ENCODE peak calls at places on chromosomes 7 and 10, in five cellular contexts. One of them, this sample, is unnamed.

GRCh38 chr7:107564553-107565298 is 955 bp downstream of the DUS4L start:
- DNase-seq in colonic mucosa: no peak
- DNase-seq in PC-9: peak
- DNase-seq in hepatocyte: no peak
- DNase-seq in psoas muscle: no peak
- DNase-seq in this sample: no peak

GRCh38 chr7:129990403-129991192 is 37.8 kb upstream of the UBE2H start:
- DNase-seq in colonic mucosa: no peak
- DNase-seq in PC-9: no peak
- DNase-seq in hepatocyte: no peak
- DNase-seq in psoas muscle: no peak
- DNase-seq in this sample: no peak

GRCh38 chr7:151233111-151233701 is 923 bp downstream of the CHPF2 start:
- DNase-seq in colonic mucosa: no peak
- DNase-seq in PC-9: peak
- DNase-seq in hepatocyte: peak
- DNase-seq in psoas muscle: peak
- DNase-seq in this sample: peak

GRCh38 chr10:93542358-93542791 is 24.1 kb upstream of the FFAR4 start:
- DNase-seq in colonic mucosa: peak
- DNase-seq in PC-9: no peak
- DNase-seq in hepatocyte: peak
- DNase-seq in psoas muscle: peak
- DNase-seq in this sample: no peak

GRCh38 chr7:101547022-101547915 is 81.8 kb downstream of the MYL10 start:
- DNase-seq in colonic mucosa: no peak
- DNase-seq in PC-9: no peak
- DNase-seq in hepatocyte: no peak
- DNase-seq in psoas muscle: no peak
- DNase-seq in this sample: no peak

GRCh38 chr10:51000164-51000563 is 74.1 kb upstream of the PRKG1 start:
- DNase-seq in colonic mucosa: no peak
- DNase-seq in PC-9: no peak
- DNase-seq in hepatocyte: no peak
- DNase-seq in psoas muscle: no peak
- DNase-seq in this sample: no peak

GRCh38 chr10:8404721-8405120 is 350.2 kb downstream of the GATA3 start:
- DNase-seq in colonic mucosa: no peak
- DNase-seq in PC-9: peak
- DNase-seq in hepatocyte: no peak
- DNase-seq in psoas muscle: no peak
- DNase-seq in this sample: peak

GRCh38 chr10:132601567-132601966 is 64.0 kb downstream of the INPP5A start:
- DNase-seq in colonic mucosa: no peak
- DNase-seq in PC-9: no peak
- DNase-seq in hepatocyte: no peak
- DNase-seq in psoas muscle: no peak
- DNase-seq in this sample: no peak

GRCh38 chr10:29737209-29737565 is 102.4 kb upstream of the SVIL start:
- DNase-seq in colonic mucosa: no peak
- DNase-seq in PC-9: no peak
- DNase-seq in hepatocyte: no peak
- DNase-seq in psoas muscle: no peak
- DNase-seq in this sample: no peak

GRCh38 chr10:89001024-89001423 is 10.4 kb downstream of the FAS start:
- DNase-seq in colonic mucosa: no peak
- DNase-seq in PC-9: no peak
- DNase-seq in hepatocyte: no peak
- DNase-seq in psoas muscle: no peak
- DNase-seq in this sample: no peak

GRCh38 chr10:811781-812180 is 119.7 kb downstream of the LARP4B start:
- DNase-seq in colonic mucosa: no peak
- DNase-seq in PC-9: no peak
- DNase-seq in hepatocyte: no peak
- DNase-seq in psoas muscle: no peak
- DNase-seq in this sample: no peak

GRCh38 chr10:78924319-78925003 is 144.3 kb upstream of the ZMIZ1 start:
- DNase-seq in colonic mucosa: no peak
- DNase-seq in PC-9: no peak
- DNase-seq in hepatocyte: no peak
- DNase-seq in psoas muscle: no peak
- DNase-seq in this sample: no peak

GRCh38 chr7:157016352-157017041 is 6.0 kb upstream of the MNX1 start:
- DNase-seq in colonic mucosa: peak
- DNase-seq in PC-9: no peak
- DNase-seq in hepatocyte: no peak
- DNase-seq in psoas muscle: no peak
- DNase-seq in this sample: no peak

GRCh38 chr7:101333912-101334311 is 12.3 kb upstream of the IFT22 start:
- DNase-seq in colonic mucosa: no peak
- DNase-seq in PC-9: no peak
- DNase-seq in hepatocyte: no peak
- DNase-seq in psoas muscle: no peak
- DNase-seq in this sample: no peak

GRCh38 chr7:122137291-122138077 is 6.6 kb downstream of the AASS start:
- DNase-seq in colonic mucosa: no peak
- DNase-seq in PC-9: no peak
- DNase-seq in hepatocyte: no peak
- DNase-seq in psoas muscle: no peak
- DNase-seq in this sample: no peak

GRCh38 chr10:131909014-131909808 is 8.4 kb downstream of the PPP2R2D start:
- DNase-seq in colonic mucosa: no peak
- DNase-seq in PC-9: no peak
- DNase-seq in hepatocyte: no peak
- DNase-seq in psoas muscle: no peak
- DNase-seq in this sample: no peak

GRCh38 chr7:17444673-17445072 is 146.2 kb downstream of the AHR start:
- DNase-seq in colonic mucosa: no peak
- DNase-seq in PC-9: peak
- DNase-seq in hepatocyte: peak
- DNase-seq in psoas muscle: no peak
- DNase-seq in this sample: no peak

GRCh38 chr7:102287465-102288146 is 938 bp downstream of the SH2B2 start:
- DNase-seq in colonic mucosa: peak
- DNase-seq in PC-9: no peak
- DNase-seq in hepatocyte: no peak
- DNase-seq in psoas muscle: no peak
- DNase-seq in this sample: peak

GRCh38 chr7:155153676-155154075 is 83.6 kb downstream of the HTR5A start:
- DNase-seq in colonic mucosa: no peak
- DNase-seq in PC-9: no peak
- DNase-seq in hepatocyte: no peak
- DNase-seq in psoas muscle: no peak
- DNase-seq in this sample: no peak

GRCh38 chr7:113880467-113881040 is 38.3 kb downstream of the PPP1R3A start:
- DNase-seq in colonic mucosa: no peak
- DNase-seq in PC-9: no peak
- DNase-seq in hepatocyte: no peak
- DNase-seq in psoas muscle: no peak
- DNase-seq in this sample: no peak

GRCh38 chr10:9877978-9878377 is 1139.7 kb upstream of the CELF2 start:
- DNase-seq in colonic mucosa: no peak
- DNase-seq in PC-9: no peak
- DNase-seq in hepatocyte: no peak
- DNase-seq in psoas muscle: no peak
- DNase-seq in this sample: no peak

GRCh38 chr7:132475669-132476116 is 100.6 kb downstream of the PLXNA4 start:
- DNase-seq in colonic mucosa: no peak
- DNase-seq in PC-9: no peak
- DNase-seq in hepatocyte: no peak
- DNase-seq in psoas muscle: no peak
- DNase-seq in this sample: no peak

GRCh38 chr10:89773081-89773480 is 71.7 kb downstream of the KIF20B start:
- DNase-seq in colonic mucosa: no peak
- DNase-seq in PC-9: no peak
- DNase-seq in hepatocyte: no peak
- DNase-seq in psoas muscle: no peak
- DNase-seq in this sample: no peak

GRCh38 chr7:29005829-29006228 is 47.7 kb upstream of the TRIL start:
- DNase-seq in colonic mucosa: no peak
- DNase-seq in PC-9: no peak
- DNase-seq in hepatocyte: peak
- DNase-seq in psoas muscle: no peak
- DNase-seq in this sample: no peak

GRCh38 chr7:149302222-149302621 is 40.2 kb downstream of the ZNF783 start:
- DNase-seq in colonic mucosa: no peak
- DNase-seq in PC-9: no peak
- DNase-seq in hepatocyte: no peak
- DNase-seq in psoas muscle: no peak
- DNase-seq in this sample: no peak

GRCh38 chr10:53361936-53362335 is 589.4 kb upstream of the MBL2 start:
- DNase-seq in colonic mucosa: no peak
- DNase-seq in PC-9: no peak
- DNase-seq in hepatocyte: no peak
- DNase-seq in psoas muscle: no peak
- DNase-seq in this sample: no peak

GRCh38 chr10:84531396-84531795 is 203.0 kb downstream of the CCSER2 start:
- DNase-seq in colonic mucosa: no peak
- DNase-seq in PC-9: peak
- DNase-seq in hepatocyte: no peak
- DNase-seq in psoas muscle: no peak
- DNase-seq in this sample: no peak

GRCh38 chr7:106114735-106115383 is 2.7 kb upstream of the SYPL1 start:
- DNase-seq in colonic mucosa: no peak
- DNase-seq in PC-9: no peak
- DNase-seq in hepatocyte: no peak
- DNase-seq in psoas muscle: no peak
- DNase-seq in this sample: peak

GRCh38 chr10:69612760-69613159 is 17.3 kb upstream of the FAM241B start:
- DNase-seq in colonic mucosa: no peak
- DNase-seq in PC-9: no peak
- DNase-seq in hepatocyte: no peak
- DNase-seq in psoas muscle: no peak
- DNase-seq in this sample: no peak

GRCh38 chr7:35975851-35976454 is 175.1 kb downstream of the SEPTIN7 start:
- DNase-seq in colonic mucosa: peak
- DNase-seq in PC-9: peak
- DNase-seq in hepatocyte: peak
- DNase-seq in psoas muscle: no peak
- DNase-seq in this sample: peak

GRCh38 chr7:148727501-148728278 is 29.0 kb downstream of the CUL1 start:
- DNase-seq in colonic mucosa: no peak
- DNase-seq in PC-9: no peak
- DNase-seq in hepatocyte: no peak
- DNase-seq in psoas muscle: no peak
- DNase-seq in this sample: no peak

GRCh38 chr7:105880571-105881330 is 4.4 kb upstream of the ATXN7L1 start:
- DNase-seq in colonic mucosa: no peak
- DNase-seq in PC-9: no peak
- DNase-seq in hepatocyte: no peak
- DNase-seq in psoas muscle: no peak
- DNase-seq in this sample: no peak

GRCh38 chr7:22001345-22002004 is 55.8 kb upstream of the CDCA7L start:
- DNase-seq in colonic mucosa: peak
- DNase-seq in PC-9: peak
- DNase-seq in hepatocyte: peak
- DNase-seq in psoas muscle: no peak
- DNase-seq in this sample: peak

GRCh38 chr10:133258818-133259602 is 17.7 kb downstream of the ADAM8 start:
- DNase-seq in colonic mucosa: peak
- DNase-seq in PC-9: peak
- DNase-seq in hepatocyte: peak
- DNase-seq in psoas muscle: peak
- DNase-seq in this sample: peak

DNA sequence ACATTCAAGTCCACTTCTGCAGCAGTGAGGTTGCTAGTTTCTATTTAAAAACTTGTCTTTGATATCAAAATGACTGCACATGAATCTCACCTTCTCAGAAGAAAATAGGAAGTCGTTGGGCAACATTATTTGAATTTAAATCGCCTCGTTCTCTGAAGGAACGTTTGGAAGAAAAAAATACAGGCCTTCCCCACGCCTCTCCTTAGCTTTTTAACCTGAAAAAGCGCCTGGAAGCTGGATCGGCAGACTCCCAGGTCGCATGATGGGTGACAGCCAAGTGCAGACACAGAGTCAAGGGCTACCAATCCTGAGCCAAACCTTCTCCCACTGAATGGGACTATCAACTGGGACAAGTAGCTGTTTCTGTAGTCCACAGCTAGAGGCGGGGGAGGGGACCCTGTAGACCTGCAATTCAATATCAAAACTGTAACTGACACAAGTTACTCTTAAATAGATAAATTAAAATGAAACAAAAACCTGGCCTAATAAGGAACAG is 2.2 kb downstream of the FAM53B start:
- DNase-seq in colonic mucosa: no peak
- DNase-seq in PC-9: no peak
- DNase-seq in hepatocyte: peak
- DNase-seq in psoas muscle: peak
- DNase-seq in this sample: peak
- H3K27ac ChIP-seq in colonic mucosa: peak
- H3K27ac ChIP-seq in PC-9: no peak
- H3K27ac ChIP-seq in hepatocyte: peak
- H3K27ac ChIP-seq in psoas muscle: peak
- H3K27ac ChIP-seq in this sample: peak

GRCh38 chr10:96975083-96975482 is 143.0 kb downstream of the LCOR start:
- DNase-seq in colonic mucosa: no peak
- DNase-seq in PC-9: no peak
- DNase-seq in hepatocyte: no peak
- DNase-seq in psoas muscle: no peak
- DNase-seq in this sample: no peak
- H3K27ac ChIP-seq in colonic mucosa: no peak
- H3K27ac ChIP-seq in PC-9: no peak
- H3K27ac ChIP-seq in hepatocyte: no peak
- H3K27ac ChIP-seq in psoas muscle: no peak
- H3K27ac ChIP-seq in this sample: no peak

GRCh38 chr7:75962607-75963382 is 31.6 kb downstream of the TMEM120A start:
- DNase-seq in colonic mucosa: no peak
- DNase-seq in PC-9: no peak
- DNase-seq in hepatocyte: peak
- DNase-seq in psoas muscle: peak
- DNase-seq in this sample: no peak
- H3K27ac ChIP-seq in colonic mucosa: peak
- H3K27ac ChIP-seq in PC-9: no peak
- H3K27ac ChIP-seq in hepatocyte: peak
- H3K27ac ChIP-seq in psoas muscle: peak
- H3K27ac ChIP-seq in this sample: no peak

DNA sequence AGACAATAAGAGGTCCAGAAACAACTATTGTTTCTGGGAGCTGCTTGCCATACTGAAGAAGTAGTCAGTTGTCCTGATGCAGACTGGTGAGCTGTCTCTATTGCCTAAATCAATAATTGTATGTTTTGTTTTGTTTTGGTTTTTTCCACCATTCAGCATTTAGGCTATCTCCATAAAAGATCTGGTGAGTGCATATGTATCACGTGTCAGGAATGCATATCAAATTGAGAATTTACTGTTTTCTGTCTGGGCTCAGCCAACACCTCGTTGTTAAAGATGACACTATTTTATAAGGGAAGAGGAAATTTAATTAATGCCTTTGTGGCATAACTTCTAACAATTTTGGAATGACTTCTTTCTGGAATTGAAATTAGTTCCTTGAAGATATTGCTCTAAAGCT is 66.2 kb downstream of the SORCS1 start:
- DNase-seq in colonic mucosa: no peak
- DNase-seq in PC-9: no peak
- DNase-seq in hepatocyte: no peak
- DNase-seq in psoas muscle: no peak
- DNase-seq in this sample: no peak
- H3K27ac ChIP-seq in colonic mucosa: no peak
- H3K27ac ChIP-seq in PC-9: no peak
- H3K27ac ChIP-seq in hepatocyte: no peak
- H3K27ac ChIP-seq in psoas muscle: no peak
- H3K27ac ChIP-seq in this sample: no peak

This sample was measured in CD4-positive, CD25-positive, alpha-beta regulatory T cell.